ENCODE peak calls at places on chromosomes 2 and 18, in nine cellular contexts. One of them, this sample, is unnamed.

GRCh38 chr2:223270538-223270937 is 218.5 kb downstream of the KCNE4 start:
- DNase-seq in heart left ventricle: no peak
- DNase-seq in GM12865: no peak
- DNase-seq in OCI-LY7: no peak
- DNase-seq in HL-60: no peak
- DNase-seq in HFF-Myc: no peak
- DNase-seq in choroid plexus epithelial cell: no peak
- DNase-seq in thoracic aorta: no peak
- DNase-seq in astrocyte of the spinal cord: no peak
- DNase-seq in this sample: no peak

GRCh38 chr18:49398331-49398730 is 62.1 kb downstream of the DYM start:
- DNase-seq in heart left ventricle: no peak
- DNase-seq in GM12865: no peak
- DNase-seq in OCI-LY7: no peak
- DNase-seq in HL-60: no peak
- DNase-seq in HFF-Myc: no peak
- DNase-seq in choroid plexus epithelial cell: no peak
- DNase-seq in thoracic aorta: no peak
- DNase-seq in astrocyte of the spinal cord: no peak
- DNase-seq in this sample: no peak

GRCh38 chr18:8561123-8561905 is 47.9 kb upstream of the RAB12 start:
- DNase-seq in heart left ventricle: peak
- DNase-seq in GM12865: no peak
- DNase-seq in OCI-LY7: no peak
- DNase-seq in HL-60: no peak
- DNase-seq in HFF-Myc: no peak
- DNase-seq in choroid plexus epithelial cell: no peak
- DNase-seq in thoracic aorta: no peak
- DNase-seq in astrocyte of the spinal cord: no peak
- DNase-seq in this sample: no peak

GRCh38 chr2:144996225-144996795 is 476.4 kb upstream of the ZEB2 start:
- DNase-seq in heart left ventricle: no peak
- DNase-seq in GM12865: no peak
- DNase-seq in OCI-LY7: no peak
- DNase-seq in HL-60: no peak
- DNase-seq in HFF-Myc: no peak
- DNase-seq in choroid plexus epithelial cell: peak
- DNase-seq in thoracic aorta: no peak
- DNase-seq in astrocyte of the spinal cord: peak
- DNase-seq in this sample: no peak

GRCh38 chr2:199659207-199659606 is 191.8 kb downstream of the FTCDNL1 start:
- DNase-seq in heart left ventricle: peak
- DNase-seq in GM12865: no peak
- DNase-seq in OCI-LY7: no peak
- DNase-seq in HL-60: peak
- DNase-seq in HFF-Myc: no peak
- DNase-seq in choroid plexus epithelial cell: peak
- DNase-seq in thoracic aorta: no peak
- DNase-seq in astrocyte of the spinal cord: peak
- DNase-seq in this sample: no peak

GRCh38 chr2:236309669-236310029 is 45.4 kb upstream of the ASB18 start:
- DNase-seq in heart left ventricle: no peak
- DNase-seq in GM12865: peak
- DNase-seq in OCI-LY7: peak
- DNase-seq in HL-60: no peak
- DNase-seq in HFF-Myc: no peak
- DNase-seq in choroid plexus epithelial cell: peak
- DNase-seq in thoracic aorta: no peak
- DNase-seq in astrocyte of the spinal cord: no peak
- DNase-seq in this sample: no peak

GRCh38 chr2:229270551-229271410 is at the start of gene PID1:
- DNase-seq in heart left ventricle: peak
- DNase-seq in GM12865: no peak
- DNase-seq in OCI-LY7: no peak
- DNase-seq in HL-60: no peak
- DNase-seq in HFF-Myc: no peak
- DNase-seq in choroid plexus epithelial cell: peak
- DNase-seq in thoracic aorta: no peak
- DNase-seq in astrocyte of the spinal cord: peak
- DNase-seq in this sample: no peak

GRCh38 chr2:29108225-29108624 is 7.0 kb upstream of the CLIP4 start:
- DNase-seq in heart left ventricle: no peak
- DNase-seq in GM12865: no peak
- DNase-seq in OCI-LY7: no peak
- DNase-seq in HL-60: no peak
- DNase-seq in HFF-Myc: no peak
- DNase-seq in choroid plexus epithelial cell: peak
- DNase-seq in thoracic aorta: no peak
- DNase-seq in astrocyte of the spinal cord: peak
- DNase-seq in this sample: no peak

GRCh38 chr2:32355976-32356734 is 668 bp upstream of the BIRC6 start:
- DNase-seq in heart left ventricle: no peak
- DNase-seq in GM12865: no peak
- DNase-seq in OCI-LY7: no peak
- DNase-seq in HL-60: no peak
- DNase-seq in HFF-Myc: no peak
- DNase-seq in choroid plexus epithelial cell: peak
- DNase-seq in thoracic aorta: no peak
- DNase-seq in astrocyte of the spinal cord: no peak
- DNase-seq in this sample: peak

GRCh38 chr18:54684786-54685185 is 93.7 kb downstream of the DYNAP start:
- DNase-seq in heart left ventricle: no peak
- DNase-seq in GM12865: no peak
- DNase-seq in OCI-LY7: no peak
- DNase-seq in HL-60: no peak
- DNase-seq in HFF-Myc: no peak
- DNase-seq in choroid plexus epithelial cell: peak
- DNase-seq in thoracic aorta: no peak
- DNase-seq in astrocyte of the spinal cord: peak
- DNase-seq in this sample: no peak

GRCh38 chr2:26614205-26615128 is 26.7 kb downstream of the CIB4 start:
- DNase-seq in heart left ventricle: no peak
- DNase-seq in GM12865: no peak
- DNase-seq in OCI-LY7: no peak
- DNase-seq in HL-60: no peak
- DNase-seq in HFF-Myc: no peak
- DNase-seq in choroid plexus epithelial cell: no peak
- DNase-seq in thoracic aorta: no peak
- DNase-seq in astrocyte of the spinal cord: no peak
- DNase-seq in this sample: no peak

GRCh38 chr18:12879840-12880531 is 4.1 kb downstream of the PTPN2 start:
- DNase-seq in heart left ventricle: no peak
- DNase-seq in GM12865: peak
- DNase-seq in OCI-LY7: no peak
- DNase-seq in HL-60: peak
- DNase-seq in HFF-Myc: no peak
- DNase-seq in choroid plexus epithelial cell: no peak
- DNase-seq in thoracic aorta: no peak
- DNase-seq in astrocyte of the spinal cord: no peak
- DNase-seq in this sample: no peak

GRCh38 chr18:49456794-49457193 is 3.7 kb downstream of the DYM start:
- DNase-seq in heart left ventricle: no peak
- DNase-seq in GM12865: no peak
- DNase-seq in OCI-LY7: no peak
- DNase-seq in HL-60: no peak
- DNase-seq in HFF-Myc: no peak
- DNase-seq in choroid plexus epithelial cell: peak
- DNase-seq in thoracic aorta: no peak
- DNase-seq in astrocyte of the spinal cord: peak
- DNase-seq in this sample: no peak

GRCh38 chr18:79598046-79598884 is 81.3 kb upstream of the CTDP1 start:
- DNase-seq in heart left ventricle: peak
- DNase-seq in GM12865: no peak
- DNase-seq in OCI-LY7: no peak
- DNase-seq in HL-60: no peak
- DNase-seq in HFF-Myc: no peak
- DNase-seq in choroid plexus epithelial cell: no peak
- DNase-seq in thoracic aorta: no peak
- DNase-seq in astrocyte of the spinal cord: no peak
- DNase-seq in this sample: no peak

GRCh38 chr2:216774180-216774579 is 78.8 kb upstream of the IGFBP5 start:
- DNase-seq in heart left ventricle: no peak
- DNase-seq in GM12865: no peak
- DNase-seq in OCI-LY7: no peak
- DNase-seq in HL-60: no peak
- DNase-seq in HFF-Myc: no peak
- DNase-seq in choroid plexus epithelial cell: no peak
- DNase-seq in thoracic aorta: no peak
- DNase-seq in astrocyte of the spinal cord: no peak
- DNase-seq in this sample: no peak

GRCh38 chr2:72883356-72883962 is 3.7 kb upstream of the SPR start:
- DNase-seq in heart left ventricle: no peak
- DNase-seq in GM12865: no peak
- DNase-seq in OCI-LY7: peak
- DNase-seq in HL-60: peak
- DNase-seq in HFF-Myc: no peak
- DNase-seq in choroid plexus epithelial cell: peak
- DNase-seq in thoracic aorta: no peak
- DNase-seq in astrocyte of the spinal cord: peak
- DNase-seq in this sample: no peak

GRCh38 chr2:238126775-238127164 is 11.7 kb upstream of the KLHL30 start:
- DNase-seq in heart left ventricle: no peak
- DNase-seq in GM12865: no peak
- DNase-seq in OCI-LY7: no peak
- DNase-seq in HL-60: no peak
- DNase-seq in HFF-Myc: no peak
- DNase-seq in choroid plexus epithelial cell: no peak
- DNase-seq in thoracic aorta: no peak
- DNase-seq in astrocyte of the spinal cord: no peak
- DNase-seq in this sample: no peak

GRCh38 chr2:42328148-42328833 is 32.7 kb downstream of the COX7A2L start:
- DNase-seq in heart left ventricle: no peak
- DNase-seq in GM12865: peak
- DNase-seq in OCI-LY7: peak
- DNase-seq in HL-60: no peak
- DNase-seq in HFF-Myc: no peak
- DNase-seq in choroid plexus epithelial cell: peak
- DNase-seq in thoracic aorta: no peak
- DNase-seq in astrocyte of the spinal cord: peak
- DNase-seq in this sample: no peak

GRCh38 chr2:101985101-101985792 is 6.5 kb upstream of the IL1R2 start:
- DNase-seq in heart left ventricle: no peak
- DNase-seq in GM12865: no peak
- DNase-seq in OCI-LY7: no peak
- DNase-seq in HL-60: no peak
- DNase-seq in HFF-Myc: no peak
- DNase-seq in choroid plexus epithelial cell: no peak
- DNase-seq in thoracic aorta: no peak
- DNase-seq in astrocyte of the spinal cord: no peak
- DNase-seq in this sample: no peak

DNA sequence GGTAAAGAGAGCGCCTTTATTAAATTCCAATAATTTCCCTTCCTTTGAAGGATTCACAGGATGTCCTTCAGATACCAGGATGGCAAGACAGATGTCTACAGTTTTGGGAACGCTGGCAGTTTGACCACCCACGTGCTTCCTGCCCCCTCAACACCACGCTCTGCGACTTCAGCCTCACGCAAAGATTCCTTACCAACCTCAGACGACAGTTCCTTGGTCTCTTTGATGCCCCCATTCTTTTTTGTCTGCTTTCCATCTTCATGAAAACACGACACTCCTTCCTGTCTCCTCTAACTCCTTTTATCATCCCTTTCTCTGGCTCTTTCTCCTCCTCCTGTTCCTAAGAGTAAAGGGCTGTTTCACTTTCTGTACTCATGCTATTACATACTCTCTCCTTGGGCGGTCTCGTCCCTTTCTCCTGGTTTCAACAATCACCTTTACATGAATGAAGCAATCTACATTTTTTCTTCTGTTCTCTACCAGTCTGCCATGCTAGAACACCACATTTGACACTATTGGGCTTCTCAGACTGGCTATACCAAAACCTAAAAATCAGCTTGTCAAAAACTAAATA is 189.9 kb upstream of the PGAP1 start:
- DNase-seq in heart left ventricle: no peak
- DNase-seq in GM12865: no peak
- DNase-seq in OCI-LY7: no peak
- DNase-seq in HL-60: no peak
- DNase-seq in HFF-Myc: no peak
- DNase-seq in choroid plexus epithelial cell: no peak
- DNase-seq in thoracic aorta: no peak
- DNase-seq in astrocyte of the spinal cord: no peak
- DNase-seq in this sample: no peak
- H3K4me3 ChIP-seq in heart left ventricle: no peak
- H3K4me3 ChIP-seq in GM12865: no peak
- H3K4me3 ChIP-seq in OCI-LY7: no peak
- H3K4me3 ChIP-seq in HL-60: no peak
- H3K4me3 ChIP-seq in HFF-Myc: no peak
- H3K4me3 ChIP-seq in choroid plexus epithelial cell: no peak
- H3K4me3 ChIP-seq in thoracic aorta: no peak
- H3K4me3 ChIP-seq in astrocyte of the spinal cord: no peak
- H3K4me3 ChIP-seq in this sample: no peak

GRCh38 chr2:57453929-57454328 is 592.7 kb upstream of the VRK2 start:
- DNase-seq in heart left ventricle: no peak
- DNase-seq in GM12865: no peak
- DNase-seq in OCI-LY7: no peak
- DNase-seq in HL-60: no peak
- DNase-seq in HFF-Myc: no peak
- DNase-seq in choroid plexus epithelial cell: peak
- DNase-seq in thoracic aorta: no peak
- DNase-seq in astrocyte of the spinal cord: no peak
- DNase-seq in this sample: no peak
- TF ChIP-seq CTCF in heart left ventricle: no peak
- TF ChIP-seq CTCF in GM12865: no peak
- TF ChIP-seq CTCF in OCI-LY7: peak
- TF ChIP-seq CTCF in HL-60: no peak
- TF ChIP-seq CTCF in HFF-Myc: no peak
- TF ChIP-seq CTCF in choroid plexus epithelial cell: peak
- TF ChIP-seq CTCF in thoracic aorta: no peak
- TF ChIP-seq CTCF in astrocyte of the spinal cord: no peak
- TF ChIP-seq CTCF in this sample: peak

GRCh38 chr2:148670773-148671172 is 26.2 kb downstream of the EPC2 start:
- DNase-seq in heart left ventricle: no peak
- DNase-seq in GM12865: no peak
- DNase-seq in OCI-LY7: no peak
- DNase-seq in HL-60: no peak
- DNase-seq in HFF-Myc: no peak
- DNase-seq in choroid plexus epithelial cell: no peak
- DNase-seq in thoracic aorta: no peak
- DNase-seq in astrocyte of the spinal cord: peak
- DNase-seq in this sample: no peak
- H3K4me3 ChIP-seq in heart left ventricle: no peak
- H3K4me3 ChIP-seq in GM12865: no peak
- H3K4me3 ChIP-seq in OCI-LY7: no peak
- H3K4me3 ChIP-seq in HL-60: no peak
- H3K4me3 ChIP-seq in HFF-Myc: no peak
- H3K4me3 ChIP-seq in choroid plexus epithelial cell: no peak
- H3K4me3 ChIP-seq in thoracic aorta: no peak
- H3K4me3 ChIP-seq in astrocyte of the spinal cord: no peak
- H3K4me3 ChIP-seq in this sample: no peak

DNA sequence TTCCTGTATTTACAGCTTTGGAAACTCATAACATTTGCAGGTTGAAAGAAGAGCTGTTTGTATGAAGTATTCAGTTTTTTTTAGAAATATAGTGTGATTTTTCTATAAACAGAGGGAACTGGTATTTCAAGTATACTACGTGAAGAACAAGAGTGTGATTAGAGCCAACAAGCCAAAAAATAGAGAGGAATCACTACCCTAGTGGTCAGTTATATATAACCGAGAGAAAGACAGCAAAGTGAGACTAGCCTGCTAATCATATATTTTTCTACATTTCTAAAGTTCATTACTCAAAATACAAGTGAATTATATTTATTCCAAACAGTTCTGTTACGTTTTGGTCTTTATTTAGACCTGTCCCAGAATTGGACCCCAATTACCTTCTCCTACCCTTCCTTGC is 444.8 kb upstream of the NRP2 start:
- DNase-seq in heart left ventricle: no peak
- DNase-seq in GM12865: no peak
- DNase-seq in OCI-LY7: no peak
- DNase-seq in HL-60: no peak
- DNase-seq in HFF-Myc: no peak
- DNase-seq in choroid plexus epithelial cell: no peak
- DNase-seq in thoracic aorta: no peak
- DNase-seq in astrocyte of the spinal cord: no peak
- DNase-seq in this sample: no peak
- TF ChIP-seq CTCF in heart left ventricle: no peak
- TF ChIP-seq CTCF in GM12865: no peak
- TF ChIP-seq CTCF in OCI-LY7: peak
- TF ChIP-seq CTCF in HL-60: no peak
- TF ChIP-seq CTCF in HFF-Myc: no peak
- TF ChIP-seq CTCF in choroid plexus epithelial cell: no peak
- TF ChIP-seq CTCF in thoracic aorta: no peak
- TF ChIP-seq CTCF in astrocyte of the spinal cord: peak
- TF ChIP-seq CTCF in this sample: no peak

This sample was measured in kidney epithelial cell.